ENCODE peak calls at places on chromosome 1, in seven cellular contexts. One of them, this sample, is unnamed.

GRCh38 chr1:85201340-85202091 is 700 bp upstream of the SYDE2 start:
- DNase-seq in GM12892: peak
- DNase-seq in K562: peak
- DNase-seq in RKO: peak
- DNase-seq in DMS53: peak
- DNase-seq in stimulated activated CD8-positive, alpha-beta memory T cell treated with anti-CD3 and anti-CD28 coated beads, Interleukin-2, amount 100 ng/mL, for 1 hour: peak
- DNase-seq in WTC11: peak
- DNase-seq in this sample: peak

GRCh38 chr1:41118645-41119044 is 97.1 kb upstream of the SLFNL1 start:
- DNase-seq in GM12892: no peak
- DNase-seq in stimulated activated CD8-positive, alpha-beta memory T cell treated with anti-CD3 and anti-CD28 coated beads, Interleukin-2, amount 100 ng/mL, for 1 hour: no peak
- DNase-seq in RKO: no peak
- DNase-seq in K562: no peak
- DNase-seq in DMS53: no peak
- DNase-seq in WTC11: no peak
- DNase-seq in this sample: no peak

GRCh38 chr1:226793620-226794276 is 54.7 kb upstream of the ITPKB start:
- DNase-seq in GM12892: no peak
- DNase-seq in DMS53: no peak
- DNase-seq in RKO: no peak
- DNase-seq in WTC11: no peak
- DNase-seq in K562: no peak
- DNase-seq in stimulated activated CD8-positive, alpha-beta memory T cell treated with anti-CD3 and anti-CD28 coated beads, Interleukin-2, amount 100 ng/mL, for 1 hour: no peak
- DNase-seq in this sample: no peak

GRCh38 chr1:230068952-230069684 is 2.1 kb downstream of the GALNT2 start:
- DNase-seq in stimulated activated CD8-positive, alpha-beta memory T cell treated with anti-CD3 and anti-CD28 coated beads, Interleukin-2, amount 100 ng/mL, for 1 hour: no peak
- DNase-seq in K562: no peak
- DNase-seq in RKO: no peak
- DNase-seq in WTC11: no peak
- DNase-seq in DMS53: no peak
- DNase-seq in GM12892: no peak
- DNase-seq in this sample: no peak

GRCh38 chr1:99645199-99645598 is 714 bp upstream of the PALMD start:
- DNase-seq in DMS53: peak
- DNase-seq in RKO: no peak
- DNase-seq in stimulated activated CD8-positive, alpha-beta memory T cell treated with anti-CD3 and anti-CD28 coated beads, Interleukin-2, amount 100 ng/mL, for 1 hour: no peak
- DNase-seq in WTC11: no peak
- DNase-seq in GM12892: no peak
- DNase-seq in K562: no peak
- DNase-seq in this sample: peak

GRCh38 chr1:21911205-21912001 is 25.7 kb downstream of the HSPG2 start:
- DNase-seq in stimulated activated CD8-positive, alpha-beta memory T cell treated with anti-CD3 and anti-CD28 coated beads, Interleukin-2, amount 100 ng/mL, for 1 hour: no peak
- DNase-seq in DMS53: no peak
- DNase-seq in K562: peak
- DNase-seq in RKO: no peak
- DNase-seq in WTC11: no peak
- DNase-seq in GM12892: no peak
- DNase-seq in this sample: no peak

GRCh38 chr1:18662286-18662639 is 31.6 kb downstream of the PAX7 start:
- DNase-seq in stimulated activated CD8-positive, alpha-beta memory T cell treated with anti-CD3 and anti-CD28 coated beads, Interleukin-2, amount 100 ng/mL, for 1 hour: no peak
- DNase-seq in RKO: no peak
- DNase-seq in WTC11: no peak
- DNase-seq in DMS53: no peak
- DNase-seq in K562: no peak
- DNase-seq in GM12892: no peak
- DNase-seq in this sample: no peak

GRCh38 chr1:224900062-224900461 is 29.4 kb upstream of the DNAH14 start:
- DNase-seq in DMS53: no peak
- DNase-seq in GM12892: no peak
- DNase-seq in K562: no peak
- DNase-seq in stimulated activated CD8-positive, alpha-beta memory T cell treated with anti-CD3 and anti-CD28 coated beads, Interleukin-2, amount 100 ng/mL, for 1 hour: no peak
- DNase-seq in WTC11: no peak
- DNase-seq in RKO: no peak
- DNase-seq in this sample: no peak

GRCh38 chr1:163069142-163069541 is at the start of gene RGS4:
- DNase-seq in RKO: peak
- DNase-seq in GM12892: no peak
- DNase-seq in K562: no peak
- DNase-seq in stimulated activated CD8-positive, alpha-beta memory T cell treated with anti-CD3 and anti-CD28 coated beads, Interleukin-2, amount 100 ng/mL, for 1 hour: no peak
- DNase-seq in DMS53: no peak
- DNase-seq in WTC11: peak
- DNase-seq in this sample: no peak

GRCh38 chr1:110914676-110915075 is 41.7 kb downstream of the CD53 start:
- DNase-seq in DMS53: no peak
- DNase-seq in RKO: no peak
- DNase-seq in stimulated activated CD8-positive, alpha-beta memory T cell treated with anti-CD3 and anti-CD28 coated beads, Interleukin-2, amount 100 ng/mL, for 1 hour: no peak
- DNase-seq in GM12892: no peak
- DNase-seq in K562: no peak
- DNase-seq in WTC11: no peak
- DNase-seq in this sample: no peak